ENCODE peak calls at places on chromosomes 13 and 19, in nine cellular contexts. V is psoas muscle, I is retinal pigment epithelial cell, L is NCI-H146, A is left ventricle myocardium superior, W is heart left ventricle, O is NCI-H1092, G is T-helper 17 cell, U is T-helper 9 cell. C is an unnamed sample.

GRCh38 chr13:113548171-113548641 is 36.3 kb upstream of the TFDP1 start:
- DNase-seq in V (peak; percentile 42), I (no peak), L (no peak), A (peak; percentile 45), W (no peak), O (peak; percentile 58), G (no peak), U (no peak), C (no peak)

GRCh38 chr13:88162076-88162702 is 491.0 kb downstream of the SLITRK5 start:
- DNase-seq in V (no peak), I (no peak), L (no peak), A (no peak), W (no peak), O (no peak), G (no peak), U (no peak), C (no peak)

GRCh38 chr13:73018336-73018735 is 40.5 kb upstream of the KLF5 start:
- DNase-seq in V (no peak), I (no peak), L (no peak), A (no peak), W (no peak), O (no peak), G (no peak), U (no peak), C (no peak)

GRCh38 chr19:43639507-43640423 is at the start of gene CADM4:
- DNase-seq in V (peak; percentile 56), I (no peak), L (peak; percentile 61), A (peak; percentile 50), W (peak; percentile 14), O (no peak), G (peak; percentile 57), U (peak; percentile 50), C (peak; percentile 17)

GRCh38 chr13:77810430-77810829 is 108.2 kb downstream of the EDNRB start:
- DNase-seq in V (no peak), I (no peak), L (peak; percentile 34), A (no peak), W (no peak), O (no peak), G (no peak), U (no peak), C (peak; percentile 69)

GRCh38 chr19:292281-292884 is 1.2 kb upstream of the PLPP2 start:
- DNase-seq in V (peak; percentile 19), I (no peak), L (no peak), A (no peak), W (no peak), O (no peak), G (no peak), U (no peak), C (no peak)

GRCh38 chr19:14542721-14543328 is 13.4 kb downstream of the TECR start:
- DNase-seq in V (no peak), I (no peak), L (no peak), A (no peak), W (no peak), O (no peak), G (no peak), U (no peak), C (peak; percentile 77)

GRCh38 chr19:4077800-4078683 is 11.3 kb upstream of the ZBTB7A start:
- DNase-seq in V (peak; percentile 82), I (no peak), L (peak; percentile 23), A (peak; percentile 89), W (peak; percentile 87), O (no peak), G (no peak), U (no peak), C (peak; percentile 64)

GRCh38 chr13:113585828-113586355 is 1.3 kb downstream of the TFDP1 start:
- DNase-seq in V (no peak), I (no peak), L (no peak), A (no peak), W (no peak), O (no peak), G (no peak), U (no peak), C (no peak)

GRCh38 chr13:60099631-60100420 is 63.9 kb downstream of the DIAPH3 start:
- DNase-seq in V (no peak), I (no peak), L (no peak), A (no peak), W (no peak), O (no peak), G (no peak), U (no peak), C (no peak)

GRCh38 chr19:40646564-40647254 is 43.7 kb downstream of the NUMBL start:
- DNase-seq in V (no peak), I (no peak), L (no peak), A (no peak), W (no peak), O (no peak), G (no peak), U (no peak), C (peak; percentile 30)

GRCh38 chr13:46527237-46527636 is 25.7 kb upstream of the LRCH1 start:
- DNase-seq in V (no peak), I (no peak), L (no peak), A (no peak), W (no peak), O (no peak), G (no peak), U (no peak), C (no peak)

GRCh38 chr19:57241181-57241580 is 749 bp downstream of the ZNF805 start:
- DNase-seq in V (no peak), I (peak; percentile 13), L (no peak), A (no peak), W (no peak), O (no peak), G (no peak), U (no peak), C (peak; percentile 57)

GRCh38 chr13:73299787-73300186 is 241.0 kb downstream of the KLF5 start:
- DNase-seq in V (no peak), I (no peak), L (no peak), A (no peak), W (no peak), O (no peak), G (no peak), U (no peak), C (no peak)

GRCh38 chr13:37395544-37395943 is 203.0 kb downstream of the POSTN start:
- DNase-seq in V (no peak), I (no peak), L (no peak), A (no peak), W (no peak), O (no peak), G (no peak), U (no peak), C (no peak)

GRCh38 chr19:33883869-33884519 is 87.3 kb downstream of the KCTD15 start:
- DNase-seq in V (no peak), I (no peak), L (no peak), A (no peak), W (peak; percentile 66), O (no peak), G (no peak), U (no peak), C (no peak)

GRCh38 chr13:105991622-105992254 is 543.7 kb downstream of the EFNB2 start:
- DNase-seq in V (no peak), I (peak; percentile 51), L (no peak), A (no peak), W (no peak), O (no peak), G (no peak), U (no peak), C (peak; percentile 61)

GRCh38 chr19:41238244-41238643 is 19.2 kb downstream of the AXL start:
- DNase-seq in V (no peak), I (no peak), L (no peak), A (no peak), W (no peak), O (no peak), G (no peak), U (no peak), C (no peak)

GRCh38 chr13:83325454-83325853 is 556.8 kb downstream of the SLITRK1 start:
- DNase-seq in V (no peak), I (no peak), L (no peak), A (no peak), W (no peak), O (no peak), G (no peak), U (no peak), C (peak; percentile 87)

GRCh38 chr13:43206858-43207257 is 183.5 kb downstream of the DNAJC15 start:
- DNase-seq in V (no peak), I (no peak), L (no peak), A (no peak), W (no peak), O (no peak), G (no peak), U (no peak), C (no peak)

GRCh38 chr13:42667638-42668037 is 93.7 kb downstream of the TNFSF11 start:
- DNase-seq in V (no peak), I (no peak), L (no peak), A (no peak), W (no peak), O (no peak), G (no peak), U (no peak), C (no peak)

GRCh38 chr13:106561551-106562170 is 6.3 kb downstream of the ARGLU1 start:
- DNase-seq in V (no peak), I (no peak), L (no peak), A (no peak), W (peak; percentile 25), O (no peak), G (no peak), U (no peak), C (no peak)